ENCODE peak calls at places on chromosomes 12 and 14, in eight cellular contexts. G is naive thymus-derived CD8-positive, alpha-beta T cell; A is HEK293T; I is stimulated activated CD8-positive, alpha-beta memory T cell treated with anti-CD3 and anti-CD28 coated beads, Interleukin-7, amount 100 ng/mL, for 1 hour; R is WERI-Rb-1; N is H7; Z is type B pancreatic cell; Q is GM03348. F is an unnamed sample.
A peak's percentile ranks its signal among the peaks of the same experiment; 100 is the strongest.

GRCh38 chr14:68774771-68775613 is 17.9 kb downstream of the ZFP36L1 start:
- DNase-seq in N (no peak), I (no peak), R (no peak), Z (no peak), G (no peak), Q (peak; percentile 56), A (no peak), F (no peak)

GRCh38 chr12:78470354-78471195 is 394.0 kb upstream of the SYT1 start:
- DNase-seq in N (peak; percentile 2), Z (no peak), Q (peak; percentile 33), A (peak; percentile 30), R (peak; percentile 68), G (no peak), I (no peak), F (no peak)

GRCh38 chr14:103499709-103500108 is 22.9 kb downstream of the CKB start:
- DNase-seq in I (no peak), N (no peak), G (no peak), R (no peak), A (no peak), Z (no peak), Q (no peak), F (no peak)

GRCh38 chr12:67968316-67968715 is 20.9 kb upstream of the IFNG-AS1 start:
- DNase-seq in I (no peak), N (no peak), A (no peak), G (no peak), Q (no peak), Z (no peak), R (no peak), F (no peak)

GRCh38 chr12:120457133-120457532 is 10.9 kb downstream of the GATC start:
- DNase-seq in N (peak; percentile 84), A (peak; percentile 27), G (no peak), I (no peak), R (no peak), Z (no peak), Q (peak; percentile 14), F (no peak)

GRCh38 chr12:21528953-21529352 is 2.9 kb downstream of the SPX start:
- DNase-seq in N (no peak), I (no peak), Z (no peak), Q (no peak), G (no peak), A (no peak), R (no peak), F (no peak)

GRCh38 chr14:55274760-55275159 is 3.5 kb downstream of the FBXO34 start:
- DNase-seq in Z (no peak), R (no peak), N (no peak), A (no peak), G (no peak), I (no peak), Q (peak; percentile 50), F (no peak)

GRCh38 chr12:100365411-100365810 is 8.5 kb downstream of the SLC17A8 start:
- DNase-seq in Q (no peak), G (no peak), A (no peak), I (no peak), Z (no peak), N (no peak), R (no peak), F (no peak)

GRCh38 chr12:42565001-42565400 is 24.5 kb downstream of the PRICKLE1 start:
- DNase-seq in I (no peak), Q (no peak), G (no peak), R (no peak), N (no peak), Z (no peak), A (no peak), F (no peak)

GRCh38 chr14:103130965-103131364 is 7.7 kb downstream of the TNFAIP2 start:
- DNase-seq in I (no peak), Q (no peak), Z (no peak), A (no peak), G (no peak), N (peak; percentile 46), R (no peak), F (no peak)

GRCh38 chr12:64077922-64078321 is 144.2 kb downstream of the KICS2 start:
- DNase-seq in R (no peak), Q (no peak), A (no peak), N (no peak), G (no peak), I (no peak), Z (no peak), F (no peak)